ENCODE peak calls at places on chromosomes 3 and 15, in four cellular contexts. F is K562, Q is HepG2, S is GM12878. A is an unnamed sample.

GRCh38 chr15:41806291-41807181 is 21.4 kb upstream of the JMJD7 start:
- DNase-seq in Q (peak; percentile 34), S (no peak), F (no peak), A (no peak)

GRCh38 chr3:61158676-61159075 is 92.6 kb downstream of the FHIT start:
- DNase-seq in Q (no peak), S (no peak), F (no peak), A (no peak)

GRCh38 chr15:59298255-59298856 is 74.3 kb downstream of the MYO1E start:
- DNase-seq in F (no peak), S (peak; percentile 99), Q (no peak), A (no peak)

GRCh38 chr15:77525907-77526581 is 105.4 kb downstream of the HMG20A start:
- DNase-seq in Q (no peak), F (no peak), S (no peak), A (no peak)

GRCh38 chr15:31857194-31857593 is 173.1 kb upstream of the CHRNA7 start:
- DNase-seq in Q (no peak), S (no peak), F (no peak), A (no peak)

GRCh38 chr3:128846501-128846900 is 32.9 kb upstream of the ACAD9 start:
- DNase-seq in Q (no peak), S (no peak), F (no peak), A (no peak)

GRCh38 chr3:152317956-152318355 is 49.2 kb downstream of the MBNL1 start:
- DNase-seq in F (no peak), Q (no peak), S (no peak), A (no peak)

GRCh38 chr3:24802614-24803013 is 308.0 kb upstream of the THRB start:
- DNase-seq in F (no peak), S (peak; percentile 26), Q (no peak), A (no peak)

GRCh38 chr3:122245513-122246174 is 62.2 kb downstream of the CASR start:
- DNase-seq in Q (no peak), F (peak; percentile 9), S (no peak), A (peak; percentile 8)

GRCh38 chr15:80788536-80788935 is 9.4 kb downstream of the CEMIP start:
- DNase-seq in F (no peak), S (no peak), Q (no peak), A (no peak)

GRCh38 chr3:11201246-11202024 is 47.1 kb downstream of the HRH1 start:
- DNase-seq in F (no peak), Q (peak; percentile 28), S (no peak), A (no peak)

GRCh38 chr15:62603757-62604156 is 438.7 kb upstream of the C2CD4B start:
- DNase-seq in Q (no peak), S (no peak), F (no peak), A (peak; percentile 62)

GRCh38 chr3:57556459-57557087 is 499 bp downstream of the PDE12 start:
- DNase-seq in Q (no peak), S (no peak), F (no peak), A (peak; percentile 2)

GRCh38 chr3:172836390-172836997 is 86.0 kb downstream of the ECT2 start:
- DNase-seq in F (peak; percentile 23), S (no peak), Q (peak; percentile 35), A (peak; percentile 18)

GRCh38 chr3:98918586-98918985 is 17.1 kb upstream of the DCBLD2 start:
- DNase-seq in F (no peak), Q (no peak), S (no peak), A (no peak)

GRCh38 chr3:171181907-171182690 is 155.6 kb upstream of the SLC2A2 start:
- DNase-seq in S (no peak), F (peak; percentile 27), Q (no peak), A (no peak)

GRCh38 chr3:78895528-78895927 is 872.3 kb downstream of the ROBO1 start:
- DNase-seq in Q (no peak), F (no peak), S (no peak), A (no peak)

GRCh38 chr3:61808999-61809398 is 247.6 kb downstream of the PTPRG start:
- DNase-seq in S (no peak), F (no peak), Q (no peak), A (no peak)

GRCh38 chr3:168424059-168424765 is 328.5 kb upstream of the GOLIM4 start:
- DNase-seq in S (no peak), F (no peak), Q (no peak), A (no peak)

GRCh38 chr3:38579146-38579545 is 70.3 kb downstream of the SCN5A start:
- DNase-seq in S (no peak), F (no peak), Q (peak; percentile 18), A (no peak)

GRCh38 chr3:176514297-176514696 is 683.0 kb downstream of the TBL1XR1 start:
- DNase-seq in S (no peak), Q (peak; percentile 64), F (peak; percentile 82), A (peak; percentile 38)
- TF ChIP-seq MYC in S (no peak), Q (no peak), F (no peak), A (no peak)

DNA sequence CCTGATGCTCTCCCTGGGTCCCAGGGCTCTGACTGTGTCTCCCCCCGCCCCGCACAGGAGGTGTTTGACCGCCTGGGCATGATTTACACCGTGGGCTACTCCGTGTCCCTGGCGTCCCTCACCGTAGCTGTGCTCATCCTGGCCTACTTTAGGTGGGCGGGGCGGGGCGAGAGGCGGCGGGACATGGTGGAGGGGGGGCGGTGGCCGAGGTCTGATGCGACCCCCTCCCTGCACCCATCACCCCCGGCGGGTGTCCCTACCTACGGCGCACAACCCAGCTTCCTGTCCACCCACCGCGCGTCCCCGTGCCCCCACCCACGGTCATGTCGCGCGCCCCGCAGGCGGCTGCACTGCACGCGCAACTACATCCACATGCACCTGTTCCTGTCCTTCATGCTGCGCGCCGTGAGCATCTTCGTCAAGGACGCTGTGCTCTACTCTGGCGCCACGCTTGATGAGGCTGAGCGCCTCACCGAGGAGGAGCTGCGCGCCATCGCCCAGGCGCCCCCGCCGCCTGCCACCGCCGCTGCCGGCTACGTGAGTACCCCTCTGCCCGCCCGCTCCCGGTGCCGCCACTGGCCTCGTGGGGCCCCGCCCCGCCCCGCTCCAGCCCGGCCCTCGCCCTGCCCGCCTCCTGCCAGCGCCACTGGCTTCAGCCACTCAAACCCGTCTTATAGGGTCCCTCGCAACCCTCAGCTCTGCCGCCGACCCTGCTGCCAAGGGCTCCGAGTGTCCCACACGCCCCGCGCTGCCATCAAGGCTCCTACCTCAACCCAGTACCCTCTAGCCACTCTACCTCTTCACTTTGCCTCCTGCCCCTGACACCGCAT is 21.0 kb downstream of the PTH1R start:
- DNase-seq in S (no peak), Q (no peak), F (no peak), A (no peak)
- TF ChIP-seq KDM1A in S (no peak), Q (no peak), F (no peak), A (no peak)

GRCh38 chr3:16496408-16497222 is 16.9 kb downstream of the RFTN1 start:
- DNase-seq in S (peak; percentile 60), Q (no peak), F (no peak), A (no peak)
- H3K4me2 ChIP-seq in S (peak overlapping the region; percentile 45), Q (no peak overlapping the region), F (no peak overlapping the region), A (no peak overlapping the region)

GRCh38 chr3:8658326-8659212 is 14.0 kb upstream of the SSUH2 start:
- DNase-seq in S (peak; percentile 45), F (no peak), Q (peak; percentile 93), A (peak; percentile 27)
- TF ChIP-seq MYC in S (no peak), F (no peak), Q (no peak), A (no peak)

GRCh38 chr15:57758556-57758955 is 52.0 kb downstream of the POLR2M start:
- DNase-seq in Q (no peak), F (no peak), S (no peak), A (no peak)

GRCh38 chr15:57767526-57767925 is 61.0 kb downstream of the POLR2M start:
- DNase-seq in F (no peak), S (no peak), Q (no peak), A (no peak)

GRCh38 chr15:57761562-57761961 is 55.0 kb downstream of the POLR2M start:
- DNase-seq in F (no peak), Q (no peak), S (no peak), A (no peak)

DNA sequence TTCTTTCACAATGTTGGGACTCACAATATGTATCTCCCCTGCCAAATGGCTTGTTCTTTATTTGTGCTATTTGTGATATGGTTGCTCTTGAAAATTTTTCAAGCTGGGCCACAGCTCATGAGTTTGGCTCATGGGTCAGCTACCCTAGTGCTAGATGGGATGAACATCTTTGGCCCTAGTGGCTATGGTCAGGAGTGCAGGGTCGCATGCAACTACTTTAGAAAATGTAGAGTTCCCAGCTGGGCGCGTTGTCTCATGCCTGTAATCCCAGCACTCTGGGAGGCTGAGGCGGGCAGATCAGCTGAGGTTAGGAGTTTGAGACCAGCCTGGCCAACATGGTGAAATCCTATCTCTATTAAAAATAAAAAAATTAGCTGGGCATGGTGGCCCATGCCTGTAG is 55.8 kb downstream of the POLR2M start:
- DNase-seq in S (no peak), F (no peak), Q (no peak), A (no peak)
- TF ChIP-seq KDM1A in S (no peak), F (no peak), Q (no peak), A (no peak)

DNA sequence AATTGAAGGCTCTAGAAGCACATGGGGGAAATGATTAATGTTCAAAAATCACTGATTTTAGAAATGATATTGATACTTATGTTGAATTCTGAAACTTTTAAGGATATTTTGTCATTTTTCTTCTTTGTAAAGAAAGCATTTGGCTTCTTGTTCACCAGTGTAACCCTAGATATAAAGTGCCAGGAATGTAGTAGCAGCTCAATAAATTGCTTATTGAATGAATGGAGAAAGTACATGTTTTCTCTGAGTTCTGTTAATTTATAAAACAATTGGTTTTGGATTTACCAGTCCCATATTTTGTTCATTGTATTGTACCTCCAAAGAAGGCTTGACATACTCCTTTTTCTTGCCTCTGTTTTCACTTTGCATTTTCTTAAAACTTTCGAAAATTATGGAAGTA is 2.4 kb downstream of the PLCL2 start:
- DNase-seq in F (no peak), S (no peak), Q (no peak), A (no peak)
- H3K4me2 ChIP-seq in F (no peak overlapping the region), S (peak overlapping the region; percentile 89), Q (no peak overlapping the region), A (no peak overlapping the region)

A was measured in A549.